ENCODE peak calls at places on chromosome 19, in eight cellular contexts. K is ovary, F is BJ, D is mucosa of descending colon, N is adrenal gland, V is LNCaP clone FGC, W is hepatocyte, Q is neural progenitor cell. B is an unnamed sample.

GRCh38 chr19:3586124-3586626 is 897 bp downstream of the GIPC3 start:
- DNase-seq in D (no peak), V (no peak), K (no peak), F (no peak), Q (peak), W (no peak), N (no peak), B (no peak)

GRCh38 chr19:32822916-32823746 is 46.4 kb downstream of the SLC7A9 start:
- DNase-seq in Q (no peak), D (no peak), W (no peak), F (no peak), N (no peak), V (no peak), K (no peak), B (no peak)

GRCh38 chr19:56748443-56748842 is 76.9 kb upstream of the ZNF835 start:
- DNase-seq in Q (no peak), K (no peak), W (no peak), V (peak), F (no peak), N (peak), D (no peak), B (no peak)

GRCh38 chr19:16566161-16566560 is 6.1 kb downstream of the SLC35E1 start:
- DNase-seq in W (no peak), N (no peak), Q (no peak), V (no peak), D (peak), K (no peak), F (no peak), B (no peak)

GRCh38 chr19:41570179-41570578 is 5.8 kb upstream of the CEACAM21 start:
- DNase-seq in D (no peak), W (no peak), V (no peak), K (no peak), Q (no peak), F (no peak), N (no peak), B (no peak)

GRCh38 chr19:38321646-38322323 is 2.1 kb downstream of the KCNK6 start:
- DNase-seq in K (peak), F (no peak), W (peak), V (no peak), D (no peak), N (peak), Q (peak), B (no peak)

GRCh38 chr19:41431426-41432386 is 4.5 kb upstream of the B3GNT8 start:
- DNase-seq in Q (no peak), F (no peak), K (no peak), D (no peak), N (peak), W (peak), V (no peak), B (no peak)

GRCh38 chr19:13834308-13834790 is 39.1 kb downstream of the ZSWIM4 start:
- DNase-seq in N (no peak), Q (no peak), F (no peak), K (no peak), W (peak), V (no peak), D (no peak), B (no peak)

GRCh38 chr19:7450243-7451223 is 38.3 kb downstream of the PEX11G start:
- DNase-seq in W (peak), V (peak), K (no peak), Q (peak), N (no peak), F (no peak), D (no peak), B (peak)

GRCh38 chr19:43777163-43777700 is 3.5 kb downstream of the KCNN4 start:
- DNase-seq in D (no peak), V (no peak), Q (no peak), K (no peak), F (no peak), W (peak), N (no peak), B (no peak)

GRCh38 chr19:49799798-49800376 is 13.2 kb downstream of the FUZ start:
- DNase-seq in K (no peak), Q (peak), F (no peak), W (no peak), N (no peak), D (no peak), V (no peak), B (no peak)

GRCh38 chr19:30342901-30343300 is 29.3 kb upstream of the ZNF536 start:
- DNase-seq in Q (no peak), K (no peak), D (no peak), F (no peak), V (no peak), N (no peak), W (no peak), B (no peak)

GRCh38 chr19:11105014-11105636 is 15.9 kb downstream of the LDLR start:
- DNase-seq in F (no peak), K (no peak), N (no peak), D (no peak), W (no peak), Q (no peak), V (no peak), B (no peak)

DNA sequence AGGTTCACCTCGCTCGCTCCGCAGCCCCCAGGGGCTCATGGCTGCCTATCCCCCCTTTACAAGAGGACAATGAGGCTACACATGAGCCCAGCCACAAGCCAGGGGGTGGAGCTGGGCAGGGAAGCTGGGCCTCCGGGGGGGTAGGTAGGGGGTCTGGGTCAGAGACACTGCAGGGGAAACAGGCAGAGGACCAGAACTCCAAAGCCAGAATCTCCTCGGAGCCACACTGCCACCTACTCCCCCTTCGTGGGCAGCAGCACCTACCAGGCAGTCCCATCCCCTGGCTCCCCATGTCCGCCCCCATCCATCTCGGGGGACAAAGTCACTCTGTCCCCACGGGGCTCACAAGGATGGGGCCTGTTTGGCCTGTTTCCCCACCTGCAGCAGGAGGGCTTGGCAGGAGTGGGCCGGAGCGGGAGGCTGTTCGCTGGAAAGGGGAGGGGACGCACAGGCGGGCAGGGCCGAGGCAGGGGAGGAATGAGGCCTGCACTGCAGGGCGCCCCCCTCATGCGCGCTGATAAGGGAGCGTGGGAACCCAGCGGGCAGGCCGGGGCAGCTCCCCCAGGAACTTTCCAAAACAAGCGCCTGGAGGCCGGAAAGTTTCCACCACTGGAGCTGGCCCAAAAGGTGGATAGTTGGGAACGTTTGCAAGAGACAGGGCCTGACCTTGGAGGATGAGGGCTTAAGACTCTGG is 545 bp upstream of the ISYNA1 start:
- DNase-seq in Q (peak), D (no peak), V (no peak), F (no peak), W (peak), K (peak), N (peak), B (no peak)
- H3K4me3 ChIP-seq in Q (peak), D (no peak), V (peak), F (peak), W (peak), K (peak), N (peak), B (peak)

GRCh38 chr19:18522124-18522861 is 423 bp upstream of the ELL start:
- DNase-seq in K (peak), N (peak), W (peak), V (peak), Q (peak), F (peak), D (peak), B (peak)
- TF ChIP-seq CTCF in K (peak), N (no peak), W (no peak), V (peak), Q (no peak), F (peak), D (peak), B (peak)

GRCh38 chr19:19308373-19308772 is 11.9 kb downstream of the SUGP1 start:
- DNase-seq in V (no peak), W (no peak), Q (no peak), K (no peak), N (no peak), F (no peak), D (no peak), B (no peak)

GRCh38 chr19:19304186-19304975 is 15.9 kb downstream of the SUGP1 start:
- DNase-seq in Q (no peak), K (no peak), F (no peak), W (no peak), N (peak), V (no peak), D (no peak), B (no peak)

GRCh38 chr19:19305696-19306095 is 14.6 kb downstream of the SUGP1 start:
- DNase-seq in F (no peak), W (no peak), K (no peak), V (no peak), D (no peak), N (no peak), Q (no peak), B (no peak)

GRCh38 chr19:19305066-19305465 is 15.2 kb downstream of the SUGP1 start:
- DNase-seq in K (no peak), D (no peak), F (no peak), W (no peak), N (peak), V (no peak), Q (no peak), B (no peak)

DNA sequence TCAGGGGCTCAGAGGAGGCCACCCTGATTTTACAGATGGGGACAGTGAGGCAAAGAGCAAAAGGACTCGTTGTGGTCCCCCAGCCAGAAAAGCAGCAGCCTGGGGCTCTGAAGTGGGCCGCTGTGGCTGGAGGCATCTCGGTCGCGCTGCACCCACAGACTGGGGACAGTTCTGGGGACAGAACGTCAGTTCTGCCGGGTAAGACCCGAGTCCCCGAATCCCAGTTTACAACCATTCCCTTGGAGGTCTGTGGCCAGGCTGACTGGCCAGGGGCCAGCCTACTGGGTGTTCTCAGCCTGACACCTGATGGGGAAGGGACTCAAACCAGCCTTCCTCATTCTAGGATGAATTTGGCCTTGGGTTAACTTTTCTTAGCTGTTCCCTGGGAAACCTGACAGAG is 14.1 kb downstream of the SUGP1 start:
- DNase-seq in K (no peak), N (no peak), V (no peak), W (no peak), F (no peak), D (no peak), Q (no peak), B (no peak)
- H3K4me3 ChIP-seq in K (no peak), N (no peak), V (no peak), W (no peak), F (no peak), D (no peak), Q (no peak), B (no peak)

GRCh38 chr19:46372901-46373572 is 26.1 kb downstream of the PPP5C start:
- DNase-seq in D (no peak), W (no peak), N (peak), Q (peak), K (peak), F (no peak), V (no peak), B (no peak)
- TF ChIP-seq CTCF in D (no peak), W (no peak), N (no peak), Q (peak), K (no peak), F (peak), V (peak), B (peak)

GRCh38 chr19:51777570-51778460 is 16.8 kb downstream of the FPR2 start:
- DNase-seq in D (peak), Q (peak), N (peak), W (peak), V (peak), F (peak), K (peak), B (peak)
- H3K4me3 ChIP-seq in D (no peak), Q (no peak), N (no peak), W (no peak), V (no peak), F (no peak), K (no peak), B (no peak)

B was measured in astrocyte of the cerebellum.